ENCODE peak calls at places on chromosome 22, in eight cellular contexts. X is H54; O is SHP77; Z is CD4-positive, alpha-beta T cell; K is NCI-H1417; J is NCI-H1092 treated with DMSO at 0.1 percent for 48 hours; D is stimulated activated CD8-positive, alpha-beta memory T cell treated with anti-CD3 and anti-CD28 coated beads, Interleukin-7, amount 100 ng/mL, for 1 hour; U is NCI-H774. M is an unnamed sample.

GRCh38 chr22:20031732-20032406 is 11.0 kb downstream of the TANGO2 start:
- DNase-seq in O (no peak), U (no peak), J (no peak), X (no peak), Z (peak; percentile 32), D (no peak), K (no peak), M (peak; percentile 31)

GRCh38 chr22:40345271-40345670 is 1.0 kb upstream of the ADSL start:
- DNase-seq in K (peak; percentile 45), X (peak; percentile 8), O (peak; percentile 7), U (no peak), J (peak; percentile 22), Z (peak; percentile 33), D (no peak), M (no peak)

GRCh38 chr22:41752011-41752975 is 48.2 kb upstream of the CCDC134 start:
- DNase-seq in D (no peak), O (no peak), J (no peak), U (no peak), K (no peak), Z (no peak), X (no peak), M (no peak)

GRCh38 chr22:37273126-37273845 is 9.0 kb upstream of the CYTH4 start:
- DNase-seq in K (no peak), X (no peak), D (no peak), U (no peak), Z (no peak), O (no peak), J (no peak), M (no peak)

GRCh38 chr22:35253946-35254345 is 3.3 kb upstream of the HMGXB4 start:
- DNase-seq in U (no peak), K (no peak), D (no peak), Z (no peak), O (no peak), J (no peak), X (no peak), M (no peak)

GRCh38 chr22:38422615-38423511 is 32.1 kb downstream of the KCNJ4 start:
- DNase-seq in X (no peak), J (peak; percentile 17), K (peak; percentile 86), Z (no peak), O (no peak), U (no peak), D (no peak), M (no peak)

GRCh38 chr22:23403720-23404688 is 176.1 kb downstream of the IGLL1 start:
- DNase-seq in U (no peak), J (no peak), K (no peak), D (no peak), Z (no peak), X (no peak), O (no peak), M (no peak)

GRCh38 chr22:48795664-48796063 is 1032.0 kb downstream of the BRD1 start:
- DNase-seq in O (no peak), Z (no peak), X (no peak), J (no peak), U (no peak), K (no peak), D (no peak), M (no peak)

GRCh38 chr22:43260818-43261217 is 73.9 kb upstream of the TTLL12 start:
- DNase-seq in Z (no peak), D (no peak), K (no peak), X (no peak), J (no peak), O (no peak), U (no peak), M (no peak)

GRCh38 chr22:46791201-46791731 is 28.8 kb downstream of the TBC1D22A start:
- DNase-seq in X (no peak), K (no peak), U (no peak), D (peak; percentile 66), J (no peak), O (peak; percentile 52), Z (peak; percentile 82), M (no peak)

GRCh38 chr22:29316429-29316828 is 932 bp upstream of the RASL10A start:
- DNase-seq in O (no peak), J (no peak), U (no peak), Z (no peak), D (no peak), K (no peak), X (no peak), M (no peak)

GRCh38 chr22:22030493-22031182 is 48.1 kb upstream of the TOP3B start:
- DNase-seq in J (no peak), X (no peak), U (no peak), D (no peak), O (no peak), Z (no peak), K (peak; percentile 18), M (peak; percentile 62)

GRCh38 chr22:41943661-41944209 is 3.2 kb downstream of the CENPM start:
- DNase-seq in O (no peak), K (no peak), X (no peak), D (no peak), J (no peak), Z (no peak), U (no peak), M (no peak)

GRCh38 chr22:44309647-44310046 is 3.1 kb downstream of the SHISAL1 start:
- DNase-seq in U (no peak), K (no peak), D (no peak), O (no peak), J (no peak), Z (no peak), X (no peak), M (no peak)

GRCh38 chr22:49024775-49025440 is 802.8 kb downstream of the BRD1 start:
- DNase-seq in K (no peak), Z (no peak), O (no peak), X (no peak), J (no peak), D (no peak), U (no peak), M (no peak)

GRCh38 chr22:30694171-30694637 is 470 bp upstream of the OSBP2 start:
- DNase-seq in Z (peak; percentile 51), J (peak; percentile 78), O (peak; percentile 34), U (peak; percentile 15), D (no peak), X (no peak), K (peak; percentile 82), M (peak; percentile 46)

GRCh38 chr22:27670701-27671412 is 130.7 kb downstream of the MN1 start:
- DNase-seq in O (no peak), K (no peak), J (no peak), U (no peak), Z (no peak), D (no peak), X (no peak), M (no peak)

GRCh38 chr22:45977551-45978274 is 751 bp upstream of the WNT7B start:
- DNase-seq in K (no peak), X (no peak), J (no peak), D (no peak), O (no peak), Z (no peak), U (no peak), M (peak; percentile 32)

M was measured in activated B cell treated with CpG ODN at 0.5 μM for 24 hours.